ENCODE peak calls at places on chromosomes 4 and X, in four cellular contexts. One of them, this sample, is unnamed.

GRCh38 chr4:187006189-187006618 is 282.5 kb upstream of the FAT1 start:
- DNase-seq in transverse colon: no peak
- DNase-seq in brain microvascular endothelial cell: no peak
- DNase-seq in A549: no peak
- DNase-seq in this sample: no peak

GRCh38 chrX:155048997-155049619 is 21.8 kb downstream of the CMC4 start:
- DNase-seq in brain microvascular endothelial cell: peak
- DNase-seq in transverse colon: peak
- DNase-seq in A549: peak
- DNase-seq in this sample: no peak

GRCh38 chr4:36255575-36255974 is 11.3 kb upstream of the ARAP2 start:
- DNase-seq in A549: no peak
- DNase-seq in brain microvascular endothelial cell: no peak
- DNase-seq in transverse colon: peak
- DNase-seq in this sample: no peak

GRCh38 chr4:121408-122084 is 2.8 kb upstream of the ZNF718 start:
- DNase-seq in A549: no peak
- DNase-seq in brain microvascular endothelial cell: no peak
- DNase-seq in transverse colon: no peak
- DNase-seq in this sample: no peak

GRCh38 chrX:39616098-39616729 is 481.5 kb downstream of the BCOR start:
- DNase-seq in A549: no peak
- DNase-seq in brain microvascular endothelial cell: no peak
- DNase-seq in transverse colon: no peak
- DNase-seq in this sample: no peak

GRCh38 chr4:23584024-23584423 is 305.8 kb downstream of the PPARGC1A start:
- DNase-seq in A549: no peak
- DNase-seq in brain microvascular endothelial cell: no peak
- DNase-seq in transverse colon: no peak
- DNase-seq in this sample: no peak

GRCh38 chr4:5900844-5901243 is 8.0 kb upstream of the CRMP1 start:
- DNase-seq in A549: no peak
- DNase-seq in transverse colon: no peak
- DNase-seq in brain microvascular endothelial cell: no peak
- DNase-seq in this sample: no peak

GRCh38 chr4:101271516-101271915 is 75.8 kb downstream of the PPP3CA start:
- DNase-seq in transverse colon: no peak
- DNase-seq in A549: no peak
- DNase-seq in brain microvascular endothelial cell: no peak
- DNase-seq in this sample: no peak

GRCh38 chr4:123397276-123398150 is 918 bp downstream of the SPRY1 start:
- DNase-seq in brain microvascular endothelial cell: peak
- DNase-seq in A549: no peak
- DNase-seq in transverse colon: peak
- DNase-seq in this sample: no peak

GRCh38 chr4:20271954-20272353 is 20.2 kb downstream of the SLIT2 start:
- DNase-seq in brain microvascular endothelial cell: no peak
- DNase-seq in A549: no peak
- DNase-seq in transverse colon: no peak
- DNase-seq in this sample: no peak

GRCh38 chr4:139934786-139935330 is 219.1 kb downstream of the MAML3 start:
- DNase-seq in brain microvascular endothelial cell: no peak
- DNase-seq in A549: no peak
- DNase-seq in transverse colon: no peak
- DNase-seq in this sample: no peak

GRCh38 chrX:124641737-124642491 is 295.6 kb downstream of the SH2D1A start:
- DNase-seq in A549: no peak
- DNase-seq in brain microvascular endothelial cell: no peak
- DNase-seq in transverse colon: no peak
- DNase-seq in this sample: no peak

GRCh38 chr4:3460926-3461325 is 2.2 kb upstream of the DOK7 start:
- DNase-seq in brain microvascular endothelial cell: no peak
- DNase-seq in A549: no peak
- DNase-seq in transverse colon: no peak
- DNase-seq in this sample: no peak
- TF ChIP-seq CTCF in brain microvascular endothelial cell: no peak
- TF ChIP-seq CTCF in A549: no peak
- TF ChIP-seq CTCF in transverse colon: no peak
- TF ChIP-seq CTCF in this sample: no peak

DNA sequence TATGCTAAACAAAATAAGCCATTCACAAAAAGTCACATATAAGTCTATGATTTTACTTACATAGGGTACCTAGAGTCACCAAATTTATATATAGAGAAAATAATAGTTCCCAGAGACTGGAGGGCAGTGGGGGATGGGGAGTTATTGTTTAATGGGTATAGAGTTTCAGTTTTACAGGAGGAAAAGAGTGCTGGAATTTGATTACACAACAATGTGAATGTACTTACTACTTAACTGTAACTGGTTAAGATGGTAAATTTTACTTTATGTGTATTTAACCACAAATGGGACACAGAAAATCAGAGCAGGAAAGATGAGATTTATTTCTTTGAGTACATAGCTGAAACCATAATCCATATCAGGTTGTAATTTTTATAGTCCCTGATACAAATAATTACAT is 144.4 kb downstream of the TMA16 start:
- DNase-seq in transverse colon: no peak
- DNase-seq in brain microvascular endothelial cell: no peak
- DNase-seq in A549: no peak
- DNase-seq in this sample: no peak
- TF ChIP-seq CTCF in transverse colon: no peak
- TF ChIP-seq CTCF in brain microvascular endothelial cell: no peak
- TF ChIP-seq CTCF in A549: no peak
- TF ChIP-seq CTCF in this sample: no peak

GRCh38 chrX:727738-728621 is 97.4 kb downstream of the SHOX start:
- DNase-seq in transverse colon: no peak
- DNase-seq in brain microvascular endothelial cell: no peak
- DNase-seq in A549: peak
- DNase-seq in this sample: peak
- TF ChIP-seq CTCF in transverse colon: no peak
- TF ChIP-seq CTCF in brain microvascular endothelial cell: peak
- TF ChIP-seq CTCF in A549: peak
- TF ChIP-seq CTCF in this sample: no peak

DNA sequence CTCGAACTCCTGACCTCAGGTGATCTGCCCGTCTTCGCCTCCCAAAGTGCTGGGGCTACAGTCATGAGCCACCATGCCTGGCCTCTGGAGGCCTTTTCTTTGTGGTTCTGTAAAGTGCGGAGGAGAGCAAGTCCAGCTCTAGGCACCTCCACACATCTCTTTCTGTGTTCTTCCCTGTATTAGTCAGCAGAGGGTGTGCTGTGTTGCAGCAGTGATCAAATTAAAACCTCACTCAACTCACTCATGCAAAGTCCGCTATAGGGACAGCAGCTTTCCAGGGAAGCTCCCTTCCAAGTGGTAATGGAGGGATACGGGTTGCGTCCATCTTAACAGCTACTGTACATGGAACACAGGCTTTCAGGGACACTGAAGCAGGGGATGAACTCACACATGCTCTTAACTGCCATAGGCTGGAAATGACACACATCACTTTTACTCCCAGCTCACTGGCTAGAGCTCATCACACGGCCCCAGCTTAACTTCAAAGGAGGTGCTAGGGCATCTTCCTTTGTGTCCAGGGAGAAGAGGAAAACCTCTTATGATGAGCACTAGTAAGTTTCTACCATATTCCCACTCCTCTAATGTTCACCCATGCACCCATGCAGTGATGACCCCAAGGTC is 36.0 kb upstream of the CCNG2 start:
- DNase-seq in transverse colon: no peak
- DNase-seq in A549: no peak
- DNase-seq in brain microvascular endothelial cell: no peak
- DNase-seq in this sample: no peak
- TF ChIP-seq CTCF in transverse colon: no peak
- TF ChIP-seq CTCF in A549: no peak
- TF ChIP-seq CTCF in brain microvascular endothelial cell: peak
- TF ChIP-seq CTCF in this sample: no peak

GRCh38 chr4:21884615-21885014 is 64.0 kb downstream of the KCNIP4 start:
- DNase-seq in brain microvascular endothelial cell: no peak
- DNase-seq in transverse colon: no peak
- DNase-seq in A549: no peak
- DNase-seq in this sample: no peak

GRCh38 chr4:21882050-21882839 is 66.3 kb downstream of the KCNIP4 start:
- DNase-seq in brain microvascular endothelial cell: peak
- DNase-seq in A549: no peak
- DNase-seq in transverse colon: no peak
- DNase-seq in this sample: no peak

DNA sequence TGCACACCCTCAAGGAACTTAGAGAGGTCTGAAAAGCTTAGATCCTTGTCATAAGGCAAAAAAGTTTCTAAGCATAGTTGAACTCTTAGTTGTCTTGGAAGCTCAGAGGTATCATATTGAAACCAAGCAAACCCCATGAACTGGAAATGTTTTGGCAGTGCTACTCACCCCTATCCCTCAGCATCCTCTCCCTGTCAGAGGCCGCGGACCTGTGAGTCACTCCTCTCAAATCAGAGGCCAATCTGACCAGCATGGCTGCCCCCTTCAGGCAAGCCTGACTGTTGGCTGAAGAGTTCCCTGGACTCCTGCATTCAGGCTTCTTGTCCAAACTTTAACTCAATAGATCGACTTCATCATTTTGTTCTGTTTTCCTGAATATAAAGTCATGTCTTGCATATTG is 69.4 kb downstream of the KCNIP4 start:
- DNase-seq in transverse colon: no peak
- DNase-seq in A549: no peak
- DNase-seq in brain microvascular endothelial cell: peak
- DNase-seq in this sample: no peak
- TF ChIP-seq CTCF in transverse colon: no peak
- TF ChIP-seq CTCF in A549: no peak
- TF ChIP-seq CTCF in brain microvascular endothelial cell: peak
- TF ChIP-seq CTCF in this sample: no peak

GRCh38 chr4:8472166-8472688 is 31.6 kb downstream of the TRMT44 start:
- DNase-seq in A549: no peak
- DNase-seq in transverse colon: no peak
- DNase-seq in brain microvascular endothelial cell: no peak
- DNase-seq in this sample: no peak

GRCh38 chr4:8473920-8474590 is 33.5 kb downstream of the TRMT44 start:
- DNase-seq in transverse colon: no peak
- DNase-seq in brain microvascular endothelial cell: no peak
- DNase-seq in A549: no peak
- DNase-seq in this sample: no peak

GRCh38 chr4:8474856-8475255 is 34.3 kb downstream of the TRMT44 start:
- DNase-seq in A549: no peak
- DNase-seq in transverse colon: no peak
- DNase-seq in brain microvascular endothelial cell: no peak
- DNase-seq in this sample: no peak

GRCh38 chr4:8472689-8473197 is 32.2 kb downstream of the TRMT44 start:
- DNase-seq in transverse colon: no peak
- DNase-seq in A549: no peak
- DNase-seq in brain microvascular endothelial cell: peak
- DNase-seq in this sample: no peak

DNA sequence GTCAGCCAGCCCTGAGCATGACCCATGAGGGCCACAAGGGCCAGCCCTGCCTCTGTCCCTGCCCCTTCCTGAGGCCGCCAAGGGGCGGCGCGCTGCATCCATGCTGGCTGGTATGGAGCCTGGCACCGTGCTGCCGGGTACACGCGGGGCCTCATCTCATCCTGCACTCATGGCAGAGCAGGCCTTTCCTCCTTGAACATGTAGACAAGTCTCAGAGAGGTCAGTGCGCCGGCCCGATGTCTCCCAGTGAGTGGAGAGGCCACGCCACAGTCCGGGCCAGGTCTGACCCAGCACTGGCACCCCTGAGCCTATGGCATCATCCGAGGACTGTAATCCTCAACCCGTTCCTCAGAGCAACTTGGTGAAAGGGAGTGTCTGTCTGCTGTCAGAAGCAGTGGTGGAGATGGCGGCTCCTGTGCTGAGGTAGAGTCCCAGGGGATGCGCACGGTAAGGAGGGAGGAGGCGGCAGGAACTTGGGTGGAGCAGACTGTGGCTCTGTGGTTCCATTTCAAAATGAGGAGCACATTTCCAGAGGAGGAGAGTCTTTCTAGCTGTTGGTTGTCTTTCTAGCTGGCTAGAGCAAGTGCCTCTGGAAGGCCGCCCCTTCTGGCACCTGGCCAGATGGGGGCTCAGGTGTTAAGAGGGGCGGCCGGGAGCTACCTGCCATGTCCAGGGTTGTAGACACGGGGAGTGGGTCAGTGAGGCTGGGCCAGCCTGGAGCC is 32.8 kb downstream of the TRMT44 start:
- DNase-seq in brain microvascular endothelial cell: no peak
- DNase-seq in A549: no peak
- DNase-seq in transverse colon: no peak
- DNase-seq in this sample: peak
- TF ChIP-seq CTCF in brain microvascular endothelial cell: peak
- TF ChIP-seq CTCF in A549: no peak
- TF ChIP-seq CTCF in transverse colon: no peak
- TF ChIP-seq CTCF in this sample: peak

GRCh38 chr4:93016350-93016749 is 712.6 kb downstream of the GRID2 start:
- DNase-seq in brain microvascular endothelial cell: no peak
- DNase-seq in transverse colon: no peak
- DNase-seq in A549: no peak
- DNase-seq in this sample: no peak

DNA sequence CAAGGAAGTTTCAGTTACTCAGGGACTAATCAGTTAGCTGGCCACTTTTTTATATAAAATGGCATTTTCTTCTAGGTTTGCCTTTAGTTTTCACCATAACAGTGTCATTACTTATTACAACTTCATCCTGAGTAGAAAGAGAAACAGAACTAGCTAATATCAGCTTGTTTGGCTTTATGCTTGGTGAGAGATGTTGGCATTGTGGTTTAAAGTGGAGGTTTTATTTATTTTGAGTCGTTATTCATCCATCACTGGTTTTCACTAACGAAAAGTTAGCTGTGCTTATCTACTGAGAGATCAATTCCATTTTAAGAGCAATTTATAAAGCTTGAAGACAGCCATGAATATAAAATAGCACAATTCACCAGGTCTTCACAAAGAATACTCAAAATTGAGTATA is 714.5 kb downstream of the GRID2 start:
- DNase-seq in A549: no peak
- DNase-seq in brain microvascular endothelial cell: no peak
- DNase-seq in transverse colon: no peak
- DNase-seq in this sample: no peak
- TF ChIP-seq CTCF in A549: no peak
- TF ChIP-seq CTCF in brain microvascular endothelial cell: no peak
- TF ChIP-seq CTCF in transverse colon: no peak
- TF ChIP-seq CTCF in this sample: no peak

GRCh38 chrX:129115104-129115503 is 408.2 kb downstream of the SMARCA1 start:
- DNase-seq in transverse colon: peak
- DNase-seq in brain microvascular endothelial cell: peak
- DNase-seq in A549: peak
- DNase-seq in this sample: no peak

GRCh38 chrX:129115935-129116334 is 407.4 kb downstream of the SMARCA1 start:
- DNase-seq in A549: no peak
- DNase-seq in brain microvascular endothelial cell: no peak
- DNase-seq in transverse colon: no peak
- DNase-seq in this sample: no peak

DNA sequence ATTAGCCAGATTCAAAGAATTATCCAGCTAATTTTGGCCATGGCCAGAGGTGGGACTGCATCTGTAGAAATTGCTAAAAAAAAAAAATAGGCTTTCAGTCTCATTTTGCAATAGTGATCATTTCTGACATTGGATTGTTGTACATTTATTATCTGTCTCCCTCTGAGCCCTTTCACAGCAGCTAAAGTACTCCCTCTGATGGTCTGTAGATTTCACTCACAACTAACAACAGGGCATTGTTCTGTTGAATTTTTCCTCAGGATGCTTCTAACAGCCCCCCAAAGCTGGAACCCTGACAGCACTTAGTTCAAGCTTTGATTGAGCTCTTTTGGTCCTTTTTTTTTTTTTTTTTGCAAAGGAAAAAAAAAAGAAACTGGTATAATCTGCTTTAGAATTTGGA is 406.6 kb downstream of the SMARCA1 start:
- DNase-seq in transverse colon: no peak
- DNase-seq in brain microvascular endothelial cell: no peak
- DNase-seq in A549: no peak
- DNase-seq in this sample: no peak
- TF ChIP-seq CTCF in transverse colon: no peak
- TF ChIP-seq CTCF in brain microvascular endothelial cell: no peak
- TF ChIP-seq CTCF in A549: no peak
- TF ChIP-seq CTCF in this sample: no peak